ENCODE peak calls at places on chromosome X, in seven cellular contexts. Z is WTC11, U is progenitor cell of endocrine pancreas, H is esophagus muscularis mucosa, T is type B pancreatic cell, G is B cell, R is body of pancreas. E is an unnamed sample.

GRCh38 chrX:25523574-25523973 is 507.8 kb upstream of the ARX start:
- DNase-seq in Z (peak), U (no peak), H (no peak), T (no peak), G (no peak), R (peak), E (no peak)

GRCh38 chrX:15349046-15349445 is 13.7 kb upstream of the PIGA start:
- DNase-seq in Z (no peak), U (peak), H (no peak), T (no peak), G (no peak), R (peak), E (no peak)

GRCh38 chrX:105821471-105822081 is 763 bp upstream of the NRK start:
- DNase-seq in Z (peak), U (no peak), H (no peak), T (peak), G (no peak), R (peak), E (no peak)

GRCh38 chrX:150575415-150575814 is 7.0 kb downstream of the MTM1 start:
- DNase-seq in Z (no peak), U (no peak), H (no peak), T (no peak), G (no peak), R (no peak), E (no peak)

GRCh38 chrX:10813761-10814160 is 193.4 kb upstream of the MID1 start:
- DNase-seq in Z (no peak), U (no peak), H (no peak), T (no peak), G (no peak), R (no peak), E (no peak)

GRCh38 chrX:129741880-129742758 is 3.3 kb downstream of the XPNPEP2 start:
- DNase-seq in Z (peak), U (no peak), H (no peak), T (no peak), G (no peak), R (no peak), E (no peak)

GRCh38 chrX:17854069-17854468 is 7.0 kb downstream of the RAI2 start:
- DNase-seq in Z (no peak), U (no peak), H (no peak), T (no peak), G (no peak), R (no peak), E (no peak)

GRCh38 chrX:16547644-16548043 is 102.3 kb upstream of the S100G start:
- DNase-seq in Z (no peak), U (no peak), H (no peak), T (no peak), G (no peak), R (no peak), E (no peak)

GRCh38 chrX:151596282-151596681 is 32.8 kb downstream of the PASD1 start:
- DNase-seq in Z (no peak), U (no peak), H (no peak), T (no peak), G (no peak), R (no peak), E (no peak)

GRCh38 chrX:150767045-150767395 is 73.8 kb downstream of the MTMR1 start:
- DNase-seq in Z (no peak), U (no peak), H (no peak), T (no peak), G (no peak), R (no peak), E (no peak)

GRCh38 chrX:40106677-40107290 is 9.0 kb upstream of the BCOR start:
- DNase-seq in Z (no peak), U (no peak), H (no peak), T (no peak), G (peak), R (no peak), E (no peak)

GRCh38 chrX:118862990-118863389 is 39.4 kb downstream of the ZCCHC12 start:
- DNase-seq in Z (no peak), U (no peak), H (no peak), T (no peak), G (no peak), R (no peak), E (no peak)

GRCh38 chrX:154494715-154495114 is 4.3 kb upstream of the SLC10A3 start:
- DNase-seq in Z (no peak), U (no peak), H (no peak), T (no peak), G (no peak), R (no peak), E (no peak)

GRCh38 chrX:71253253-71254091 is 468 bp downstream of the ZMYM3 start:
- DNase-seq in Z (peak), U (peak), H (no peak), T (no peak), G (no peak), R (peak), E (no peak)

GRCh38 chrX:96579252-96579651 is 105.4 kb upstream of the DIAPH2 start:
- DNase-seq in Z (no peak), U (no peak), H (no peak), T (no peak), G (no peak), R (no peak), E (no peak)

GRCh38 chrX:10617964-10618342 is 2.4 kb downstream of the MID1 start:
- DNase-seq in Z (no peak), U (no peak), H (no peak), T (no peak), G (no peak), R (no peak), E (no peak)

GRCh38 chrX:24925430-24925829 is 90.3 kb downstream of the ARX start:
- DNase-seq in Z (no peak), U (no peak), H (no peak), T (no peak), G (no peak), R (no peak), E (no peak)

GRCh38 chrX:69128573-69128972 is 36.7 kb downstream of the PJA1 start:
- DNase-seq in Z (peak), U (no peak), H (no peak), T (no peak), G (no peak), R (no peak), E (no peak)

GRCh38 chrX:122115604-122116003 is 1068.2 kb downstream of the GLUD2 start:
- DNase-seq in Z (no peak), U (no peak), H (no peak), T (no peak), G (no peak), R (no peak), E (no peak)

GRCh38 chrX:79556750-79557149 is 189.6 kb upstream of the ITM2A start:
- DNase-seq in Z (no peak), U (no peak), H (no peak), T (no peak), G (no peak), R (no peak), E (no peak)

GRCh38 chrX:109472939-109473713 is 8.8 kb downstream of the GUCY2F start:
- DNase-seq in Z (peak), U (peak), H (no peak), T (no peak), G (no peak), R (no peak), E (peak)

GRCh38 chrX:19535481-19535880 is 20.2 kb upstream of the MAP3K15 start:
- DNase-seq in Z (no peak), U (no peak), H (no peak), T (no peak), G (no peak), R (peak), E (no peak)

DNA sequence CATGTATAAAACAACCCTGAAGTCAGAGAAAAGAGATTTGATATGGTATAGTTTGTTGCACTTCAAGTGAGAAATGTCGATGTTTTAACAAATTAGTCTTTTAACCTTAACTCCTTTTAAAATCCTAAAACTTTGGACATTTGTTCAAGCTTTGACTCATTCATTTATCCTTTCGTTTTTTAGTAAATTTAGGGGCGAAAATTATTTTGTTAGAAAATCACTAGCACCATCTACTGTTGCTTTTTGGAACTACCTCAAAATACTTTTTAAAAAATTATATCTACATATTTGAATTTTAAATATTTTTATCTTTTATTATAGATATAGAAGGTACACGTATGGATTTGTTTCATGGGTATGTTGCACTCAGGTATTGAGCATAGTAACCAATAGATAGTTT is 165.1 kb upstream of the POF1B start:
- DNase-seq in Z (no peak), U (no peak), H (no peak), T (no peak), G (no peak), R (no peak), E (no peak)
- TF ChIP-seq CTCF in Z (no peak), U (peak), H (peak), T (peak), G (peak), R (peak), E (peak)

GRCh38 chrX:13256562-13256961 is 63.3 kb downstream of the ATXN3L start:
- DNase-seq in Z (no peak), U (no peak), H (no peak), T (no peak), G (no peak), R (no peak), E (no peak)

GRCh38 chrX:13254870-13255269 is 65.0 kb downstream of the ATXN3L start:
- DNase-seq in Z (no peak), U (no peak), H (no peak), T (no peak), G (no peak), R (no peak), E (no peak)

GRCh38 chrX:13252726-13253125 is 67.1 kb downstream of the ATXN3L start:
- DNase-seq in Z (no peak), U (no peak), H (no peak), T (no peak), G (no peak), R (no peak), E (no peak)

GRCh38 chrX:13253223-13253622 is 66.6 kb downstream of the ATXN3L start:
- DNase-seq in Z (no peak), U (no peak), H (no peak), T (no peak), G (no peak), R (no peak), E (no peak)

GRCh38 chrX:13254076-13254785 is 65.6 kb downstream of the ATXN3L start:
- DNase-seq in Z (no peak), U (no peak), H (no peak), T (no peak), G (no peak), R (peak), E (no peak)
- TF ChIP-seq CTCF in Z (no peak), U (no peak), H (no peak), T (no peak), G (no peak), R (no peak), E (no peak)

GRCh38 chrX:136339702-136340101 is 38.9 kb downstream of the ADGRG4 start:
- DNase-seq in Z (no peak), U (no peak), H (no peak), T (no peak), G (no peak), R (no peak), E (no peak)

GRCh38 chrX:136336623-136337022 is 35.9 kb downstream of the ADGRG4 start:
- DNase-seq in Z (no peak), U (no peak), H (no peak), T (no peak), G (no peak), R (no peak), E (no peak)
- TF ChIP-seq CTCF in Z (peak), U (peak), H (no peak), T (peak), G (no peak), R (no peak), E (peak)

DNA sequence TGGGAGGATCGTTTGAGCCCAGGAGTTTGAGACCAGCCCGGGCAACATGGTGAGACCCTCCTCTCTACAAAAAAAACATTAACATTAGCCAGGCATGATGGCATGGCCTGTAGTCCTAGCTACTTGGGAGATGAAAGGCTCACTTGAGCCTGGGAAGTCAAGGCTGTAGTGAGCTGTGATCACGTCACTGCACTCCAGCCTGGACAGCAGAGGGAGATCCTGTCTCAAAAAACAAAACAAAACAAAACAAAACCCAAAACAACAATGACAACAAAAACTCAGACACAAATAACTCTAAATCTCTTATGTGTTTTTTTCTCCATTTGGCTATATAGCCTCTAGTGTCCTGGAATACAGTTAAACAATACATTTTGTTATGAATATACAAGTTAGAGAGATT is 127.3 kb upstream of the STK26 start:
- DNase-seq in Z (no peak), U (no peak), H (no peak), T (no peak), G (no peak), R (no peak), E (no peak)
- TF ChIP-seq CTCF in Z (no peak), U (no peak), H (no peak), T (no peak), G (no peak), R (no peak), E (no peak)

GRCh38 chrX:132718411-132718810 is 229.6 kb upstream of the MBNL3 start:
- DNase-seq in Z (no peak), U (no peak), H (no peak), T (no peak), G (no peak), R (no peak), E (no peak)

GRCh38 chrX:132710756-132711155 is 221.9 kb upstream of the MBNL3 start:
- DNase-seq in Z (no peak), U (no peak), H (no peak), T (no peak), G (no peak), R (no peak), E (no peak)

GRCh38 chrX:132714913-132715312 is 226.1 kb upstream of the MBNL3 start:
- DNase-seq in Z (no peak), U (no peak), H (no peak), T (no peak), G (no peak), R (no peak), E (no peak)

DNA sequence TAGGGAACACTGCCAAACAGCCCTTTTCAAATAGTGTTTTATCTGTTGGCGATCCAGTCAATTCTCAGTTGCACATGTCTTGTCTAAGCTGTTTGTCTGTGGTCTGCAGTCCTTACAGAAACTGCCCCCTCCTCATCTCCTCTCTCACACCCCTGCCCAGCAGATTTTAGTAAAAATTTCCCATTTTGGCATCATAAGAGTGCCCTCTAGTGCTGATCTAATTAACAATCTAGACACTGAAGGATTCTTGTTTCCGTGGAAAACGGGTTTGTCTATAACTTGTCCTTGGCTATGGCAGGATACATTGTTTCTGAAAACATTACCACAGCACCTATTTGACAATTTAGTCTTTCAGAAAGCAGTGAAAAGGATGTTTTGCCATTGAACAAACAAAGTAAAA is 227.2 kb upstream of the MBNL3 start:
- DNase-seq in Z (no peak), U (no peak), H (no peak), T (no peak), G (no peak), R (no peak), E (no peak)
- TF ChIP-seq CTCF in Z (no peak), U (peak), H (no peak), T (peak), G (no peak), R (no peak), E (no peak)

DNA sequence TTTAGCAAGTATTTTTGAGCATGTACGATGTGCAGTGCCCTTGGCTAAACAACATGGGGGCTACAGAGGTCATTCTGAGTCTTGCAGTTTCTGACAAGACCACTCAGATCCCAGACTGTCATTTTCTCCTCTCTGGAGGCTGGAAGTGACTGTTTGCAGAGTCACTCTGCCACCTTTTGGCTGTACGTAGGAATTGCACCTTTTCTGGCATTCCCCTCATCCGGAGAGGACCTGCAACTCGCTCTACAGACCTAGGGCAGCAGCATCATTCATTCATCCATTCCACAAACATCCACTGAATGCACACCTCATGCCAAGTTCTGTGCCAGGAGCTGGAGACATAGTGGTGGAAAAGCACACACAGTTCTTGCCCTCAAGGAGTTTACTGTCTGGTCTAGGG is 160.4 kb upstream of the GPR101 start:
- DNase-seq in Z (peak), U (peak), H (no peak), T (no peak), G (no peak), R (peak), E (no peak)
- TF ChIP-seq CTCF in Z (no peak), U (peak), H (no peak), T (peak), G (peak), R (peak), E (no peak)

DNA sequence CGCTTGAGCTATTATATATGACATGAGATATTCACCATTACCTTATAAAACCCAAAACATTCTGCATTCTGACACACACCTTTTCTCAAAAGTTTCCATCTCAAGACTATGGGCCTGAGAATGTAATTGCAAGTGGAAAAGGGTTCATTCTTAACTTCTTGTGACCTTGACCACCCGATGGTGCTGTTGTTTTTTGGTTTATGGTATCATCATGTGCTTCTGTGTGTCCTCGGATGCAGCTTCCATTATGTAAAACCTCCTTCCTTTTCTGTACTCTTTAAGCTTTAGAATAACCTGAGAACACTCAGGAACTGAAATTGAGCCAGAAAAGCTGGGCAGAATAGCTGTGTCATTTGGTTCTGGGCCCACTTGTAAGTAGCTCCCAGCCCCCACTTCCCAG is 16.2 kb upstream of the PUDP start:
- DNase-seq in Z (no peak), U (no peak), H (no peak), T (no peak), G (no peak), R (no peak), E (no peak)
- TF ChIP-seq CTCF in Z (no peak), U (no peak), H (no peak), T (no peak), G (no peak), R (no peak), E (no peak)

GRCh38 chrX:44904542-44905115 is 31.6 kb downstream of the KDM6A start:
- DNase-seq in Z (no peak), U (no peak), H (no peak), T (no peak), G (no peak), R (no peak), E (no peak)
- TF ChIP-seq CTCF in Z (no peak), U (no peak), H (no peak), T (no peak), G (no peak), R (no peak), E (no peak)